ENCODE peak calls at places on chromosomes 11 and 22, in five cellular contexts. B is K562, P is HepG2, D is H1, R is GM12878. O is an unnamed sample.

GRCh38 chr11:2270322-2271076 is at the start of gene ASCL2:
- DNase-seq in D (no peak), P (no peak), R (no peak), B (peak), O (no peak)

GRCh38 chr11:105232021-105232420 is 92.5 kb upstream of the CARD18 start:
- DNase-seq in P (no peak), D (no peak), R (no peak), B (no peak), O (no peak)

GRCh38 chr22:20080776-20081654 is 974 bp downstream of the DGCR8 start:
- DNase-seq in R (no peak), B (peak), D (peak), P (peak), O (peak)

GRCh38 chr11:27347949-27348879 is 14.8 kb downstream of the CCDC34 start:
- DNase-seq in R (no peak), P (no peak), B (no peak), D (no peak), O (peak)

GRCh38 chr11:129881570-129882170 is 13.7 kb downstream of the NFRKB start:
- DNase-seq in D (no peak), B (peak), P (peak), R (no peak), O (peak)

GRCh38 chr11:117479372-117479771 is 151.7 kb downstream of the CEP164 start:
- DNase-seq in R (no peak), B (peak), D (no peak), P (no peak), O (no peak)

GRCh38 chr11:66720223-66720898 is 8.7 kb downstream of the SPTBN2 start:
- DNase-seq in D (peak), R (no peak), P (peak), B (no peak), O (peak)

GRCh38 chr22:43831561-43832392 is 19.7 kb upstream of the EFCAB6 start:
- DNase-seq in P (no peak), D (no peak), R (no peak), B (no peak), O (no peak)

GRCh38 chr22:40412441-40412840 is 42.0 kb downstream of the SGSM3 start:
- DNase-seq in P (no peak), R (peak), B (no peak), D (no peak), O (no peak)

GRCh38 chr11:7892751-7893356 is 38.2 kb downstream of the OR10A6 start:
- DNase-seq in R (no peak), D (no peak), B (peak), P (peak), O (peak)

GRCh38 chr11:97965849-97966646 is 1054.7 kb upstream of the CNTN5 start:
- DNase-seq in B (no peak), P (no peak), D (no peak), R (no peak), O (no peak)

GRCh38 chr11:134207538-134208239 is 16.1 kb downstream of the NCAPD3 start:
- DNase-seq in D (no peak), P (peak), R (no peak), B (peak), O (no peak)

GRCh38 chr11:18352581-18352980 is 30.2 kb downstream of the GTF2H1 start:
- DNase-seq in R (no peak), P (no peak), B (no peak), D (no peak), O (no peak)

GRCh38 chr11:43367382-43368178 is 8.9 kb downstream of the TTC17 start:
- DNase-seq in R (peak), B (peak), P (no peak), D (no peak), O (no peak)

GRCh38 chr11:102071497-102072472 is 24.5 kb downstream of the CFAP300 start:
- DNase-seq in B (no peak), D (no peak), R (no peak), P (no peak), O (no peak)

GRCh38 chr22:44329179-44329796 is 16.5 kb upstream of the SHISAL1 start:
- DNase-seq in P (no peak), R (peak), B (no peak), D (no peak), O (no peak)

GRCh38 chr11:40679276-40679675 is 780.2 kb downstream of the LRRC4C start:
- DNase-seq in R (no peak), B (no peak), P (no peak), D (no peak), O (no peak)

GRCh38 chr11:1194231-1194976 is 28.5 kb upstream of the MUC5B start:
- DNase-seq in D (no peak), B (no peak), R (no peak), P (no peak), O (no peak)

GRCh38 chr22:50123119-50123518 is 33.3 kb downstream of the MOV10L1 start:
- DNase-seq in B (no peak), P (no peak), R (no peak), D (no peak), O (no peak)

GRCh38 chr22:50696251-50696798 is 23.7 kb downstream of the SHANK3 start:
- DNase-seq in B (no peak), D (no peak), P (no peak), R (no peak), O (no peak)

GRCh38 chr22:50027639-50028537 is 15.3 kb upstream of the IL17REL start:
- DNase-seq in P (no peak), D (no peak), B (no peak), R (no peak), O (peak)

GRCh38 chr11:83681045-83681781 is 395.0 kb upstream of the CCDC90B start:
- DNase-seq in D (no peak), P (no peak), B (no peak), R (no peak), O (no peak)

DNA sequence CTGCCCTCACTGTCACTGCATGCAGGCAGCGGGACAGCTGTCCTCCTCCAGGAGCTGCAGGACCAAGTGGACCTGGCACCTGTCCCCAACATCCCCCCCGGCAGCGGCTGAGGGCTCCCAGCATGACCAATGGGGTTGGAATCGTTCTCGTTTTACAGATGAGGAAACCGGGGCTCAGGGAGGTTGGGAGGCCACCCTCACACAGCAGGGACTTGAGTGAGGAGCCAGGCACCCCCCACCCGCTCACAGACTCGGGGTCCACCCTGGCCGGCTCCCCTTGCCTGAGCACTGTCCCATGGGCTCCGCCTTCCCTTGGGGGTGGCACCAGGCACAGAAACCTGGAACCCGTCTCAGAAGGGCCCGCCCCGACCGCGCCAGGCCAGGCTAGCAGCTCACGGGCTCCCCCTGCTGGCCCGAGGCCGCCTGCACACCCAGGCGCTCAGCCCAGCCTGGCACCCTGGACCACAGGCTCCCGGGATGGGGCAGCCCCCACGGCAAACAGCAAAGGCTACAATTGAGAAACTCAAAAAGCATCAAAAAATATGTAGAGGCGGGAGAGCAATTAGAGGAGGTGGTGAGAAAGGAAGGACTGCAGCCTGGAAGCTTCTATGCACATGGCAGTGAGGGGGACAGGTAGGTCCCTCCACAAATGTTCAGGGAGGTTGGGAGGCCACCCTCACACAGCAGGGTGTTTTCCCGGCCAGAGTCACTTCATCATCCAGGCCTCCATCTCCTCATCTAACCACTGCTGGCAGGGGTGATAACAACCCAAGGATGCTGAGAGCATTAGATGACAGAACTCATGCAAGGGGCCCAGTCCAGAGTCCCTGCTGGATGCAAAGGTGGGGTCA is 12.8 kb downstream of the MACROD1 start:
- DNase-seq in P (peak), D (no peak), R (no peak), B (peak), O (peak)
- TF ChIP-seq HDAC2 in P (no peak), D (no peak), R (no peak), B (no peak), O (no peak)

DNA sequence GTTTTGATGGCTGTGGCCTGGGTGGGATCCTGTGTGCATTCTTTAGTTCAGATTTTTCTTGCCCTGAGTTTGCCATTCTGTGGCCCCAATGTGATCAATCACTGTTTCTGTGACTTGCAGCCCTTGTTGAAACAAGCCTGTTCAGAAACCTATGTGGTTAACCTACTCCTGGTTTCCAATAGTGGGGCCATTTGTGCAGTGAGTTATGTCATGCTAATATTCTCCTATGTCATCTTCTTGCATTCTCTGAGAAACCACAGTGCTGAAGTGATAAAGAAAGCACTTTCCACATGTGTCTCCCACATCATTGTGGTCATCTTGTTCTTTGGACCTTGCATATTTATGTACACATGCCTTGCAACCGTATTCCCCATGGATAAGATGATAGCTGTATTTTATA is 620 bp downstream of the OR4C16 start:
- DNase-seq in R (no peak), D (no peak), B (no peak), P (no peak), O (no peak)
- TF ChIP-seq HDAC2 in R (no peak), D (no peak), B (no peak), P (no peak), O (no peak)

DNA sequence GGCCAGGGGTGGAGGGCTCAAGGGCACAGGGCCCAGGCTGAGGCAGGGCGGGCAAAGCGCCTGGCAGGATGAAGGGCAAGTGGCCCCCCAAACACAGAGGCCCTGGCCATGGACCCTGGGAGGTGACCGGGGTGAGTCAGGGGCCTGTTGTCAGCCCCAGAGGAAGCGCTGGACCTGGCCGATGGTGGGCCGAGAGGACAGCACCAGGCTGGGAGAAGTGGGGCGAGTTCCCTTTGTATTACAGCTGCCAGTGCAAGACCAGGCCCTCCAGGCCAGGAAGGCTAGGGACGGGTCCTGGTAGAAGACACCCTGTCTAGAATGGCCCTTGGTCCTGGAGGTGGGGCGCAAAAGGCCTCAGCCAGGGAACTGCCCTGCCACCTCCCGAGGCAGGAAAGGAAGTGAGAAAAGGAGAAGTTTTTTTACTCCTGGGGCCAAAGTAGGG is 12.8 kb downstream of the CXCR5 start:
- DNase-seq in B (no peak), P (no peak), D (no peak), R (no peak), O (no peak)
- TF ChIP-seq HDAC2 in B (no peak), P (no peak), D (no peak), R (no peak), O (no peak)

DNA sequence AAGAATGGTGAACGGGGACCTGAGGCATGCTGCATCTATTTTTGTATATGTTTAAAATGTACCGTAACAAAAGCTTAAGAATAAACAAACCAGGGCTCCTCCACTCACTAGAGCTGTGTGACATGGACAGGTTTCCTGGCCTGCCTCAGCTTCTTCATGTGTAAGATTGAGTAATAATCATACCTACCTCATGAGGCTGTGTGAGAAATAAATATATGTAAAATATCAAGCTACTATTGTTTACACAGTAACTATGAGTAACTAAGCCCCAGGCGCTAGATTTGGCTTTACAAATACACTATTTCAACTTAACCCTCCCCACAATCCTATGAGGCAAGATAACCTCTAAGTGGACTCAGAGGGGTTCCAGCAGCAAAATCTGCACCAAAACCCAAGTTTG is 66.4 kb downstream of the SMCO4 start:
- DNase-seq in P (no peak), B (no peak), D (no peak), R (no peak), O (peak)
- TF ChIP-seq HDAC2 in P (no peak), B (no peak), D (no peak), R (no peak), O (no peak)